ENCODE peak calls at places on chromosomes 6 and 20, in nine cellular contexts. E, G, S, X, Z, M, Q, U and I are unnamed samples.

GRCh38 chr20:47765715-47766594 is 19.3 kb downstream of the SULF2 start:
- DNase-seq in E (no peak), S (no peak), X (no peak), U (no peak), Q (no peak), Z (peak; percentile 8), G (no peak), M (no peak), I (no peak)

GRCh38 chr20:38450412-38450975 is 15.4 kb upstream of the SNHG17 start:
- DNase-seq in Q (no peak), X (no peak), M (no peak), Z (peak; percentile 79), E (peak; percentile 31), G (no peak), S (no peak), U (peak; percentile 12), I (no peak)

GRCh38 chr6:16130437-16130891 is 1.6 kb downstream of the MYLIP start:
- DNase-seq in Q (no peak), X (peak; percentile 33), G (no peak), M (no peak), Z (no peak), E (no peak), S (peak; percentile 15), U (no peak), I (peak; percentile 77)

GRCh38 chr6:127606131-127606562 is 29.2 kb downstream of the C6orf58 start:
- DNase-seq in S (peak; percentile 71), U (no peak), E (no peak), Q (no peak), M (no peak), G (peak; percentile 24), Z (peak; percentile 60), X (peak; percentile 58), I (no peak)

GRCh38 chr6:43986177-43986825 is 141.0 kb downstream of the MRPL14 start:
- DNase-seq in Q (no peak), E (peak; percentile 11), X (no peak), S (no peak), Z (no peak), G (no peak), M (no peak), U (no peak), I (peak; percentile 90)

GRCh38 chr6:160259585-160259984 is 964 bp upstream of the SLC22A2 start:
- DNase-seq in M (no peak), G (no peak), Q (no peak), E (no peak), Z (no peak), U (no peak), X (no peak), S (no peak), I (no peak)

GRCh38 chr6:15476631-15477380 is 186.0 kb downstream of the DTNBP1 start:
- DNase-seq in Z (no peak), U (no peak), Q (no peak), G (peak; percentile 49), X (no peak), M (no peak), S (peak; percentile 57), E (no peak), I (no peak)

GRCh38 chr6:113664909-113665308 is 192.2 kb upstream of the MARCKS start:
- DNase-seq in S (no peak), Q (no peak), E (no peak), U (no peak), Z (no peak), G (no peak), M (no peak), X (no peak), I (no peak)

GRCh38 chr20:6381887-6382286 is 259.1 kb upstream of the FERMT1 start:
- DNase-seq in Z (peak; percentile 18), X (no peak), G (no peak), U (no peak), E (no peak), M (no peak), S (peak; percentile 66), Q (no peak), I (no peak)

GRCh38 chr20:20213722-20214121 is 154.2 kb upstream of the INSM1 start:
- DNase-seq in M (no peak), E (no peak), X (no peak), S (no peak), G (no peak), Q (no peak), U (no peak), Z (no peak), I (no peak)

GRCh38 chr6:157225575-157225995 is 97.7 kb downstream of the TMEM242 start:
- DNase-seq in M (no peak), Z (no peak), X (no peak), U (peak; percentile 81), S (no peak), G (no peak), E (peak; percentile 73), Q (no peak), I (no peak)

GRCh38 chr6:24720131-24720603 is 1.2 kb upstream of the C6orf62 start:
- DNase-seq in S (peak; percentile 58), G (peak; percentile 53), M (peak; percentile 77), U (peak; percentile 91), E (peak; percentile 89), X (peak; percentile 24), Q (peak; percentile 72), Z (peak; percentile 44), I (peak; percentile 87)

GRCh38 chr6:157840776-157841175 is 17.7 kb downstream of the SNX9 start:
- DNase-seq in M (no peak), S (peak; percentile 81), Z (peak; percentile 73), G (no peak), X (no peak), E (no peak), Q (no peak), U (no peak), I (peak; percentile 55)

GRCh38 chr20:6530916-6531315 is 236.6 kb upstream of the BMP2 start:
- DNase-seq in Q (no peak), U (no peak), E (no peak), G (no peak), S (no peak), X (no peak), Z (no peak), M (no peak), I (no peak)

GRCh38 chr20:45325367-45325766 is 17.3 kb upstream of the MATN4 start:
- DNase-seq in Z (no peak), E (peak; percentile 72), U (no peak), Q (no peak), X (no peak), M (no peak), G (no peak), S (no peak), I (no peak)

GRCh38 chr20:49099011-49099410 is 52.9 kb downstream of the CSE1L start:
- DNase-seq in U (no peak), M (no peak), S (no peak), E (no peak), X (no peak), Q (no peak), Z (no peak), G (no peak), I (no peak)

GRCh38 chr20:39264506-39265172 is 302.5 kb downstream of the DHX35 start:
- DNase-seq in E (peak; percentile 82), Q (no peak), U (peak; percentile 93), S (peak; percentile 85), M (peak; percentile 24), G (peak; percentile 41), X (peak; percentile 40), Z (peak; percentile 79), I (peak; percentile 36)

GRCh38 chr20:33025318-33025876 is 6.1 kb upstream of the BPIFB6 start:
- DNase-seq in G (no peak), E (no peak), Q (no peak), X (no peak), S (no peak), M (no peak), U (no peak), Z (no peak), I (no peak)

GRCh38 chr6:111845441-111845871 is 27.8 kb downstream of the FYN start:
- DNase-seq in E (no peak), M (no peak), X (no peak), Q (no peak), G (no peak), S (peak; percentile 45), Z (no peak), U (no peak), I (peak; percentile 38)

GRCh38 chr6:165245287-165245686 is 64.1 kb downstream of the C6orf118 start:
- DNase-seq in M (no peak), G (peak; percentile 0), E (no peak), Z (peak; percentile 27), Q (no peak), X (peak; percentile 9), S (peak; percentile 56), U (no peak), I (peak; percentile 0)

GRCh38 chr20:61222699-61223098 is 29.4 kb upstream of the CDH4 start:
- DNase-seq in Q (no peak), M (no peak), Z (no peak), S (no peak), X (no peak), E (no peak), G (no peak), U (no peak), I (no peak)

GRCh38 chr6:15401769-15402250 is 155.9 kb downstream of the JARID2 start:
- DNase-seq in S (peak; percentile 33), Q (no peak), E (no peak), U (no peak), X (no peak), M (no peak), Z (no peak), G (no peak), I (peak; percentile 52)

GRCh38 chr6:7150381-7151064 is 42.8 kb downstream of the RREB1 start:
- DNase-seq in S (no peak), X (no peak), E (no peak), Q (no peak), G (no peak), M (no peak), Z (no peak), U (no peak), I (peak; percentile 63)

GRCh38 chr6:14444296-14444993 is 326.9 kb downstream of the CD83 start:
- DNase-seq in M (no peak), E (no peak), Q (no peak), S (no peak), G (no peak), Z (no peak), U (no peak), X (no peak), I (no peak)

GRCh38 chr6:79453558-79454042 is 83.6 kb downstream of the LCA5 start:
- DNase-seq in G (no peak), M (no peak), Z (no peak), S (peak; percentile 88), E (no peak), X (no peak), Q (no peak), U (no peak), I (no peak)

GRCh38 chr6:116173928-116174327 is 48.0 kb upstream of the COL10A1 start:
- DNase-seq in S (no peak), E (no peak), Z (no peak), Q (no peak), U (no peak), G (no peak), X (no peak), M (no peak), I (no peak)

GRCh38 chr6:157240059-157240959 is 83.0 kb downstream of the TMEM242 start:
- DNase-seq in U (peak; percentile 93), Q (no peak), Z (peak; percentile 32), X (no peak), E (peak; percentile 93), S (no peak), G (no peak), M (no peak), I (peak; percentile 7)

GRCh38 chr20:20019123-20019522 is 2.0 kb downstream of the NAA20 start:
- DNase-seq in E (no peak), Q (no peak), G (no peak), S (no peak), X (no peak), Z (no peak), U (no peak), M (no peak), I (peak; percentile 21)

GRCh38 chr20:45949542-45950329 is 15.3 kb downstream of the PCIF1 start:
- DNase-seq in S (no peak), U (no peak), E (no peak), Z (no peak), G (no peak), Q (no peak), X (no peak), M (no peak), I (no peak)

GRCh38 chr20:50721881-50722281 is 9.5 kb upstream of the PARD6B start:
- DNase-seq in Q (no peak), U (no peak), X (no peak), M (no peak), E (no peak), Z (no peak), S (peak; percentile 60), G (no peak), I (no peak)